ENCODE peak calls at places on chromosomes 3 and 15, in seven cellular contexts. One of them, this sample, is unnamed.

GRCh38 chr15:99143655-99144610 is 39.1 kb downstream of the SYNM start:
- DNase-seq in uterus: peak; percentile 43
- DNase-seq in CD4-positive, alpha-beta T cell: no peak
- DNase-seq in heart right ventricle: no peak
- DNase-seq in CD8-positive, alpha-beta memory T cell: no peak
- DNase-seq in CD8-positive, alpha-beta T cell: no peak
- DNase-seq in left lung: no peak
- DNase-seq in this sample: no peak

GRCh38 chr3:138673641-138674040 is 65.1 kb downstream of the FAIM start:
- DNase-seq in uterus: no peak
- DNase-seq in CD4-positive, alpha-beta T cell: no peak
- DNase-seq in heart right ventricle: no peak
- DNase-seq in CD8-positive, alpha-beta memory T cell: no peak
- DNase-seq in CD8-positive, alpha-beta T cell: no peak
- DNase-seq in left lung: no peak
- DNase-seq in this sample: no peak

GRCh38 chr15:80788536-80788935 is 9.4 kb downstream of the CEMIP start:
- DNase-seq in uterus: no peak
- DNase-seq in CD4-positive, alpha-beta T cell: no peak
- DNase-seq in heart right ventricle: no peak
- DNase-seq in CD8-positive, alpha-beta memory T cell: no peak
- DNase-seq in CD8-positive, alpha-beta T cell: no peak
- DNase-seq in left lung: no peak
- DNase-seq in this sample: no peak

GRCh38 chr3:141272906-141273662 is 41.5 kb downstream of the PXYLP1 start:
- DNase-seq in uterus: no peak
- DNase-seq in CD4-positive, alpha-beta T cell: no peak
- DNase-seq in heart right ventricle: no peak
- DNase-seq in CD8-positive, alpha-beta memory T cell: no peak
- DNase-seq in CD8-positive, alpha-beta T cell: no peak
- DNase-seq in left lung: no peak
- DNase-seq in this sample: no peak

GRCh38 chr15:89803941-89804800 is 10.5 kb downstream of the ANPEP start:
- DNase-seq in uterus: no peak
- DNase-seq in CD4-positive, alpha-beta T cell: no peak
- DNase-seq in heart right ventricle: no peak
- DNase-seq in CD8-positive, alpha-beta memory T cell: no peak
- DNase-seq in CD8-positive, alpha-beta T cell: no peak
- DNase-seq in left lung: no peak
- DNase-seq in this sample: no peak

GRCh38 chr15:68666120-68666811 is 87.5 kb downstream of the CORO2B start:
- DNase-seq in uterus: peak; percentile 9
- DNase-seq in CD4-positive, alpha-beta T cell: no peak
- DNase-seq in heart right ventricle: no peak
- DNase-seq in CD8-positive, alpha-beta memory T cell: no peak
- DNase-seq in CD8-positive, alpha-beta T cell: no peak
- DNase-seq in left lung: no peak
- DNase-seq in this sample: no peak

GRCh38 chr15:69792823-69793222 is 304.9 kb downstream of the TLE3 start:
- DNase-seq in uterus: no peak
- DNase-seq in CD4-positive, alpha-beta T cell: no peak
- DNase-seq in heart right ventricle: no peak
- DNase-seq in CD8-positive, alpha-beta memory T cell: no peak
- DNase-seq in CD8-positive, alpha-beta T cell: no peak
- DNase-seq in left lung: no peak
- DNase-seq in this sample: no peak

GRCh38 chr3:124281453-124282316 is 289.8 kb upstream of the ROPN1 start:
- DNase-seq in uterus: no peak
- DNase-seq in CD4-positive, alpha-beta T cell: no peak
- DNase-seq in heart right ventricle: peak; percentile 56
- DNase-seq in CD8-positive, alpha-beta memory T cell: no peak
- DNase-seq in CD8-positive, alpha-beta T cell: no peak
- DNase-seq in left lung: no peak
- DNase-seq in this sample: no peak

GRCh38 chr3:138429665-138430064 is 4.8 kb upstream of the ESYT3 start:
- DNase-seq in uterus: no peak
- DNase-seq in CD4-positive, alpha-beta T cell: no peak
- DNase-seq in heart right ventricle: no peak
- DNase-seq in CD8-positive, alpha-beta memory T cell: no peak
- DNase-seq in CD8-positive, alpha-beta T cell: no peak
- DNase-seq in left lung: no peak
- DNase-seq in this sample: no peak

GRCh38 chr15:25327671-25328070 is 111.2 kb downstream of the UBE3A start:
- DNase-seq in uterus: no peak
- DNase-seq in CD4-positive, alpha-beta T cell: no peak
- DNase-seq in heart right ventricle: no peak
- DNase-seq in CD8-positive, alpha-beta memory T cell: no peak
- DNase-seq in CD8-positive, alpha-beta T cell: no peak
- DNase-seq in left lung: no peak
- DNase-seq in this sample: no peak

GRCh38 chr15:25323420-25323819 is 115.4 kb downstream of the UBE3A start:
- DNase-seq in uterus: no peak
- DNase-seq in CD4-positive, alpha-beta T cell: no peak
- DNase-seq in heart right ventricle: no peak
- DNase-seq in CD8-positive, alpha-beta memory T cell: no peak
- DNase-seq in CD8-positive, alpha-beta T cell: no peak
- DNase-seq in left lung: no peak
- DNase-seq in this sample: no peak
- H3K9me3 ChIP-seq in uterus: peaks cover 7% of the 10 kb centered on the region
- H3K9me3 ChIP-seq in CD4-positive, alpha-beta T cell: peaks cover 41% of the 10 kb centered on the region
- H3K9me3 ChIP-seq in heart right ventricle: peaks cover 42% of the 10 kb centered on the region
- H3K9me3 ChIP-seq in CD8-positive, alpha-beta memory T cell: peaks cover 12% of the 10 kb centered on the region
- H3K9me3 ChIP-seq in CD8-positive, alpha-beta T cell: peaks cover 4% of the 10 kb centered on the region
- H3K9me3 ChIP-seq in left lung: peaks cover 47% of the 10 kb centered on the region
- H3K9me3 ChIP-seq in this sample: peaks cover 16% of the 10 kb centered on the region

GRCh38 chr3:75727985-75728384 is 57.4 kb downstream of the ZNF717 start:
- DNase-seq in uterus: no peak
- DNase-seq in CD4-positive, alpha-beta T cell: no peak
- DNase-seq in heart right ventricle: no peak
- DNase-seq in CD8-positive, alpha-beta memory T cell: no peak
- DNase-seq in CD8-positive, alpha-beta T cell: no peak
- DNase-seq in left lung: no peak
- DNase-seq in this sample: no peak
- H3K9me3 ChIP-seq in uterus: peaks cover 45% of the 10 kb centered on the region
- H3K9me3 ChIP-seq in CD4-positive, alpha-beta T cell: peaks cover 90% of the 10 kb centered on the region
- H3K9me3 ChIP-seq in heart right ventricle: peaks cover 100% of the 10 kb centered on the region
- H3K9me3 ChIP-seq in CD8-positive, alpha-beta memory T cell: peaks cover 12% of the 10 kb centered on the region
- H3K9me3 ChIP-seq in CD8-positive, alpha-beta T cell: peaks cover 17% of the 10 kb centered on the region
- H3K9me3 ChIP-seq in left lung: peaks cover 96% of the 10 kb centered on the region
- H3K9me3 ChIP-seq in this sample: peaks cover under 1% of the 10 kb centered on the region

GRCh38 chr15:25057574-25057973 is 102.8 kb downstream of the SNRPN start:
- DNase-seq in uterus: no peak
- DNase-seq in CD4-positive, alpha-beta T cell: no peak
- DNase-seq in heart right ventricle: peak; percentile 1
- DNase-seq in CD8-positive, alpha-beta memory T cell: no peak
- DNase-seq in CD8-positive, alpha-beta T cell: no peak
- DNase-seq in left lung: no peak
- DNase-seq in this sample: no peak
- H3K9me3 ChIP-seq in uterus: peaks cover 97% of the 10 kb centered on the region
- H3K9me3 ChIP-seq in CD4-positive, alpha-beta T cell: peaks cover 100% of the 10 kb centered on the region
- H3K9me3 ChIP-seq in heart right ventricle: peaks cover 100% of the 10 kb centered on the region
- H3K9me3 ChIP-seq in CD8-positive, alpha-beta memory T cell: peaks cover 99% of the 10 kb centered on the region
- H3K9me3 ChIP-seq in CD8-positive, alpha-beta T cell: peaks cover 97% of the 10 kb centered on the region
- H3K9me3 ChIP-seq in left lung: peaks cover 100% of the 10 kb centered on the region
- H3K9me3 ChIP-seq in this sample: peaks cover 61% of the 10 kb centered on the region

GRCh38 chr15:87816811-87817210 is 439.7 kb downstream of the NTRK3 start:
- DNase-seq in uterus: no peak
- DNase-seq in CD4-positive, alpha-beta T cell: no peak
- DNase-seq in heart right ventricle: no peak
- DNase-seq in CD8-positive, alpha-beta memory T cell: no peak
- DNase-seq in CD8-positive, alpha-beta T cell: no peak
- DNase-seq in left lung: no peak
- DNase-seq in this sample: no peak
- H3K9me3 ChIP-seq in uterus: no peaks in the 10 kb centered on the region
- H3K9me3 ChIP-seq in CD4-positive, alpha-beta T cell: no peaks in the 10 kb centered on the region
- H3K9me3 ChIP-seq in heart right ventricle: no peaks in the 10 kb centered on the region
- H3K9me3 ChIP-seq in CD8-positive, alpha-beta memory T cell: no peaks in the 10 kb centered on the region
- H3K9me3 ChIP-seq in CD8-positive, alpha-beta T cell: no peaks in the 10 kb centered on the region
- H3K9me3 ChIP-seq in left lung: no peaks in the 10 kb centered on the region
- H3K9me3 ChIP-seq in this sample: no peaks in the 10 kb centered on the region

GRCh38 chr15:20659265-20659664 is 117.7 kb upstream of the GOLGA6L6 start:
- DNase-seq in uterus: no peak
- DNase-seq in CD4-positive, alpha-beta T cell: no peak
- DNase-seq in heart right ventricle: no peak
- DNase-seq in CD8-positive, alpha-beta memory T cell: no peak
- DNase-seq in CD8-positive, alpha-beta T cell: no peak
- DNase-seq in left lung: no peak
- DNase-seq in this sample: no peak
- H3K9me3 ChIP-seq in uterus: no peaks in the 10 kb centered on the region
- H3K9me3 ChIP-seq in CD4-positive, alpha-beta T cell: no peaks in the 10 kb centered on the region
- H3K9me3 ChIP-seq in heart right ventricle: no peaks in the 10 kb centered on the region
- H3K9me3 ChIP-seq in CD8-positive, alpha-beta memory T cell: no peaks in the 10 kb centered on the region
- H3K9me3 ChIP-seq in CD8-positive, alpha-beta T cell: no peaks in the 10 kb centered on the region
- H3K9me3 ChIP-seq in left lung: no peaks in the 10 kb centered on the region
- H3K9me3 ChIP-seq in this sample: no peaks in the 10 kb centered on the region

This sample was measured in T-helper 17 cell.